ENCODE peak calls at places on chromosomes 4 and X, in five cellular contexts. One of them, this sample, is unnamed.

GRCh38 chr4:153634737-153635353 is 49.2 kb upstream of the TLR2 start:
- DNase-seq in PC-9: no peak
- DNase-seq in AG10803: peak; percentile 14
- DNase-seq in Peyer's patch: no peak
- DNase-seq in Panc1: no peak
- DNase-seq in this sample: peak; percentile 39

GRCh38 chrX:151982217-151982616 is 7.7 kb upstream of the GABRE start:
- DNase-seq in PC-9: peak; percentile 71
- DNase-seq in AG10803: peak; percentile 85
- DNase-seq in Peyer's patch: no peak
- DNase-seq in Panc1: no peak
- DNase-seq in this sample: peak; percentile 82

GRCh38 chrX:143340190-143340589 is 177.1 kb downstream of the SPANXN3 start:
- DNase-seq in PC-9: no peak
- DNase-seq in AG10803: no peak
- DNase-seq in Peyer's patch: no peak
- DNase-seq in Panc1: no peak
- DNase-seq in this sample: no peak

GRCh38 chr4:113064244-113064643 is 14.8 kb downstream of the ANK2 start:
- DNase-seq in PC-9: no peak
- DNase-seq in AG10803: no peak
- DNase-seq in Peyer's patch: no peak
- DNase-seq in Panc1: no peak
- DNase-seq in this sample: no peak

GRCh38 chr4:44629280-44629866 is 22.1 kb downstream of the YIPF7 start:
- DNase-seq in PC-9: peak; percentile 36
- DNase-seq in AG10803: peak; percentile 47
- DNase-seq in Peyer's patch: no peak
- DNase-seq in Panc1: peak; percentile 17
- DNase-seq in this sample: peak; percentile 47

GRCh38 chr4:7847206-7847605 is 92.5 kb downstream of the AFAP1 start:
- DNase-seq in PC-9: no peak
- DNase-seq in AG10803: no peak
- DNase-seq in Peyer's patch: no peak
- DNase-seq in Panc1: no peak
- DNase-seq in this sample: no peak

GRCh38 chrX:41153453-41153852 is 68.2 kb downstream of the USP9X start:
- DNase-seq in PC-9: no peak
- DNase-seq in AG10803: no peak
- DNase-seq in Peyer's patch: no peak
- DNase-seq in Panc1: no peak
- DNase-seq in this sample: peak; percentile 21

GRCh38 chrX:22534643-22535042 is 261.9 kb downstream of the CBLL2 start:
- DNase-seq in PC-9: no peak
- DNase-seq in AG10803: peak; percentile 79
- DNase-seq in Peyer's patch: no peak
- DNase-seq in Panc1: peak; percentile 17
- DNase-seq in this sample: peak; percentile 86

GRCh38 chr4:162234595-162234994 is 70.8 kb upstream of the FSTL5 start:
- DNase-seq in PC-9: no peak
- DNase-seq in AG10803: no peak
- DNase-seq in Peyer's patch: no peak
- DNase-seq in Panc1: no peak
- DNase-seq in this sample: no peak

GRCh38 chrX:148552775-148553174 is 52.4 kb downstream of the AFF2 start:
- DNase-seq in PC-9: no peak
- DNase-seq in AG10803: no peak
- DNase-seq in Peyer's patch: no peak
- DNase-seq in Panc1: no peak
- DNase-seq in this sample: no peak

GRCh38 chrX:122184791-122185190 is 999.3 kb upstream of the GRIA3 start:
- DNase-seq in PC-9: no peak
- DNase-seq in AG10803: no peak
- DNase-seq in Peyer's patch: no peak
- DNase-seq in Panc1: no peak
- DNase-seq in this sample: no peak

GRCh38 chr4:153684182-153685073 is at the start of gene TLR2:
- DNase-seq in PC-9: no peak
- DNase-seq in AG10803: no peak
- DNase-seq in Peyer's patch: peak; percentile 86
- DNase-seq in Panc1: no peak
- DNase-seq in this sample: no peak

GRCh38 chrX:56468441-56468840 is 95.0 kb upstream of the UBQLN2 start:
- DNase-seq in PC-9: no peak
- DNase-seq in AG10803: no peak
- DNase-seq in Peyer's patch: no peak
- DNase-seq in Panc1: no peak
- DNase-seq in this sample: no peak

GRCh38 chr4:40579983-40580382 is 49.7 kb downstream of the RBM47 start:
- DNase-seq in PC-9: peak; percentile 66
- DNase-seq in AG10803: peak; percentile 84
- DNase-seq in Peyer's patch: no peak
- DNase-seq in Panc1: no peak
- DNase-seq in this sample: peak; percentile 78

GRCh38 chr4:184382189-184382846 is 92.0 kb downstream of the IRF2 start:
- DNase-seq in PC-9: no peak
- DNase-seq in AG10803: no peak
- DNase-seq in Peyer's patch: no peak
- DNase-seq in Panc1: no peak
- DNase-seq in this sample: no peak
- H3K4me3 ChIP-seq in PC-9: no peak overlapping the region
- H3K4me3 ChIP-seq in AG10803: no peak overlapping the region
- H3K4me3 ChIP-seq in Peyer's patch: no peak overlapping the region
- H3K4me3 ChIP-seq in Panc1: no peak overlapping the region
- H3K4me3 ChIP-seq in this sample: no peak overlapping the region

GRCh38 chr4:101145081-101145480 is 202.2 kb downstream of the PPP3CA start:
- DNase-seq in PC-9: no peak
- DNase-seq in AG10803: no peak
- DNase-seq in Peyer's patch: no peak
- DNase-seq in Panc1: no peak
- DNase-seq in this sample: no peak
- TF ChIP-seq CTCF in PC-9: no peak
- TF ChIP-seq CTCF in AG10803: no peak
- TF ChIP-seq CTCF in Peyer's patch: no peak
- TF ChIP-seq CTCF in Panc1: no peak
- TF ChIP-seq CTCF in this sample: no peak

GRCh38 chr4:37835031-37835430 is 8.5 kb downstream of the PGM2 start:
- DNase-seq in PC-9: no peak
- DNase-seq in AG10803: no peak
- DNase-seq in Peyer's patch: no peak
- DNase-seq in Panc1: no peak
- DNase-seq in this sample: no peak
- H3K4me3 ChIP-seq in PC-9: no peak overlapping the region
- H3K4me3 ChIP-seq in AG10803: no peak overlapping the region
- H3K4me3 ChIP-seq in Peyer's patch: no peak overlapping the region
- H3K4me3 ChIP-seq in Panc1: no peak overlapping the region
- H3K4me3 ChIP-seq in this sample: no peak overlapping the region

GRCh38 chrX:95076449-95076848 is 1402.4 kb downstream of the FAM133A start:
- DNase-seq in PC-9: no peak
- DNase-seq in AG10803: peak; percentile 53
- DNase-seq in Peyer's patch: no peak
- DNase-seq in Panc1: no peak
- DNase-seq in this sample: peak; percentile 58
- TF ChIP-seq CTCF in PC-9: peak; percentile 70
- TF ChIP-seq CTCF in AG10803: peak; percentile 60
- TF ChIP-seq CTCF in Peyer's patch: no peak
- TF ChIP-seq CTCF in Panc1: peak; percentile 58
- TF ChIP-seq CTCF in this sample: peak; percentile 62

This sample was measured in astrocyte of the spinal cord.